ENCODE peak calls at places on chromosomes 7 and 10, in ten cellular contexts. One of them, this sample, is unnamed.

GRCh38 chr7:88092676-88092999 is 127.2 kb downstream of the SRI start:
- DNase-seq in lower lobe of right lung: no peak
- DNase-seq in HFF-Myc: no peak
- DNase-seq in GM23248: no peak
- DNase-seq in CD4-positive, CD25-positive, alpha-beta regulatory T cell: no peak
- DNase-seq in thoracic aorta: no peak
- DNase-seq in endodermal cell: no peak
- DNase-seq in body of pancreas: no peak
- DNase-seq in fibroblast of lung: no peak
- DNase-seq in AG04449: no peak
- DNase-seq in this sample: no peak

GRCh38 chr10:17031656-17032630 is 97.7 kb downstream of the CUBN start:
- DNase-seq in HFF-Myc: no peak
- DNase-seq in endodermal cell: peak; percentile 34
- DNase-seq in lower lobe of right lung: no peak
- DNase-seq in thoracic aorta: no peak
- DNase-seq in fibroblast of lung: no peak
- DNase-seq in GM23248: no peak
- DNase-seq in AG04449: no peak
- DNase-seq in CD4-positive, CD25-positive, alpha-beta regulatory T cell: no peak
- DNase-seq in body of pancreas: no peak
- DNase-seq in this sample: no peak

GRCh38 chr7:123864966-123865365 is 20.0 kb downstream of the HYAL4 start:
- DNase-seq in HFF-Myc: no peak
- DNase-seq in endodermal cell: no peak
- DNase-seq in body of pancreas: no peak
- DNase-seq in GM23248: no peak
- DNase-seq in lower lobe of right lung: no peak
- DNase-seq in thoracic aorta: no peak
- DNase-seq in AG04449: no peak
- DNase-seq in CD4-positive, CD25-positive, alpha-beta regulatory T cell: no peak
- DNase-seq in fibroblast of lung: no peak
- DNase-seq in this sample: no peak

GRCh38 chr10:1253476-1254353 is 197.5 kb downstream of the WDR37 start:
- DNase-seq in HFF-Myc: no peak
- DNase-seq in thoracic aorta: no peak
- DNase-seq in fibroblast of lung: no peak
- DNase-seq in GM23248: no peak
- DNase-seq in AG04449: no peak
- DNase-seq in body of pancreas: no peak
- DNase-seq in endodermal cell: peak; percentile 26
- DNase-seq in lower lobe of right lung: no peak
- DNase-seq in CD4-positive, CD25-positive, alpha-beta regulatory T cell: no peak
- DNase-seq in this sample: no peak

GRCh38 chr7:99707096-99707495 is 27.3 kb upstream of the CYP3A5 start:
- DNase-seq in AG04449: no peak
- DNase-seq in thoracic aorta: no peak
- DNase-seq in body of pancreas: no peak
- DNase-seq in GM23248: peak; percentile 38
- DNase-seq in CD4-positive, CD25-positive, alpha-beta regulatory T cell: no peak
- DNase-seq in lower lobe of right lung: no peak
- DNase-seq in endodermal cell: no peak
- DNase-seq in fibroblast of lung: peak; percentile 34
- DNase-seq in HFF-Myc: no peak
- DNase-seq in this sample: no peak

GRCh38 chr7:40654171-40654570 is 519.4 kb downstream of the SUGCT start:
- DNase-seq in lower lobe of right lung: no peak
- DNase-seq in body of pancreas: no peak
- DNase-seq in thoracic aorta: no peak
- DNase-seq in AG04449: no peak
- DNase-seq in endodermal cell: no peak
- DNase-seq in HFF-Myc: no peak
- DNase-seq in CD4-positive, CD25-positive, alpha-beta regulatory T cell: no peak
- DNase-seq in fibroblast of lung: no peak
- DNase-seq in GM23248: no peak
- DNase-seq in this sample: no peak

GRCh38 chr10:62036186-62037081 is 134.9 kb downstream of the ARID5B start:
- DNase-seq in thoracic aorta: no peak
- DNase-seq in HFF-Myc: no peak
- DNase-seq in fibroblast of lung: no peak
- DNase-seq in lower lobe of right lung: no peak
- DNase-seq in AG04449: no peak
- DNase-seq in endodermal cell: peak; percentile 72
- DNase-seq in body of pancreas: peak; percentile 31
- DNase-seq in GM23248: no peak
- DNase-seq in CD4-positive, CD25-positive, alpha-beta regulatory T cell: no peak
- DNase-seq in this sample: no peak

GRCh38 chr10:5958077-5958476 is 19.3 kb downstream of the IL15RA start:
- DNase-seq in fibroblast of lung: peak; percentile 90
- DNase-seq in endodermal cell: peak; percentile 28
- DNase-seq in AG04449: peak; percentile 37
- DNase-seq in CD4-positive, CD25-positive, alpha-beta regulatory T cell: no peak
- DNase-seq in thoracic aorta: no peak
- DNase-seq in lower lobe of right lung: no peak
- DNase-seq in GM23248: peak; percentile 32
- DNase-seq in body of pancreas: no peak
- DNase-seq in HFF-Myc: peak; percentile 63
- DNase-seq in this sample: no peak

GRCh38 chr7:12403287-12404181 is at the start of gene VWDE:
- DNase-seq in lower lobe of right lung: peak; percentile 68
- DNase-seq in endodermal cell: peak; percentile 94
- DNase-seq in CD4-positive, CD25-positive, alpha-beta regulatory T cell: peak; percentile 38
- DNase-seq in HFF-Myc: no peak
- DNase-seq in body of pancreas: peak; percentile 52
- DNase-seq in GM23248: peak; percentile 23
- DNase-seq in thoracic aorta: no peak
- DNase-seq in AG04449: no peak
- DNase-seq in fibroblast of lung: peak; percentile 37
- DNase-seq in this sample: no peak

GRCh38 chr10:116663342-116663741 is 42.6 kb downstream of the PNLIPRP2 start:
- DNase-seq in thoracic aorta: no peak
- DNase-seq in AG04449: no peak
- DNase-seq in CD4-positive, CD25-positive, alpha-beta regulatory T cell: no peak
- DNase-seq in GM23248: no peak
- DNase-seq in endodermal cell: no peak
- DNase-seq in HFF-Myc: no peak
- DNase-seq in body of pancreas: peak; percentile 50
- DNase-seq in lower lobe of right lung: no peak
- DNase-seq in fibroblast of lung: no peak
- DNase-seq in this sample: no peak

GRCh38 chr7:939843-940242 is 14.6 kb downstream of the ADAP1 start:
- DNase-seq in GM23248: no peak
- DNase-seq in fibroblast of lung: no peak
- DNase-seq in endodermal cell: no peak
- DNase-seq in HFF-Myc: no peak
- DNase-seq in CD4-positive, CD25-positive, alpha-beta regulatory T cell: no peak
- DNase-seq in body of pancreas: peak; percentile 3
- DNase-seq in lower lobe of right lung: no peak
- DNase-seq in thoracic aorta: no peak
- DNase-seq in AG04449: no peak
- DNase-seq in this sample: no peak

GRCh38 chr10:131885391-131886165 is 15.2 kb upstream of the PPP2R2D start:
- DNase-seq in fibroblast of lung: peak; percentile 50
- DNase-seq in AG04449: no peak
- DNase-seq in endodermal cell: peak; percentile 95
- DNase-seq in lower lobe of right lung: peak; percentile 82
- DNase-seq in GM23248: peak; percentile 72
- DNase-seq in thoracic aorta: peak; percentile 23
- DNase-seq in CD4-positive, CD25-positive, alpha-beta regulatory T cell: peak; percentile 63
- DNase-seq in HFF-Myc: no peak
- DNase-seq in body of pancreas: peak; percentile 86
- DNase-seq in this sample: no peak

GRCh38 chr7:25891591-25891990 is 260.4 kb upstream of the NFE2L3 start:
- DNase-seq in thoracic aorta: no peak
- DNase-seq in CD4-positive, CD25-positive, alpha-beta regulatory T cell: no peak
- DNase-seq in GM23248: no peak
- DNase-seq in lower lobe of right lung: no peak
- DNase-seq in fibroblast of lung: no peak
- DNase-seq in endodermal cell: no peak
- DNase-seq in body of pancreas: no peak
- DNase-seq in HFF-Myc: no peak
- DNase-seq in AG04449: no peak
- DNase-seq in this sample: no peak

GRCh38 chr7:25895792-25896171 is 256.2 kb upstream of the NFE2L3 start:
- DNase-seq in fibroblast of lung: no peak
- DNase-seq in AG04449: no peak
- DNase-seq in CD4-positive, CD25-positive, alpha-beta regulatory T cell: no peak
- DNase-seq in HFF-Myc: no peak
- DNase-seq in thoracic aorta: no peak
- DNase-seq in lower lobe of right lung: no peak
- DNase-seq in GM23248: no peak
- DNase-seq in endodermal cell: peak; percentile 68
- DNase-seq in body of pancreas: no peak
- DNase-seq in this sample: no peak

GRCh38 chr7:25894002-25894901 is 257.7 kb upstream of the NFE2L3 start:
- DNase-seq in body of pancreas: peak; percentile 72
- DNase-seq in fibroblast of lung: no peak
- DNase-seq in thoracic aorta: no peak
- DNase-seq in CD4-positive, CD25-positive, alpha-beta regulatory T cell: no peak
- DNase-seq in lower lobe of right lung: peak; percentile 49
- DNase-seq in endodermal cell: peak; percentile 84
- DNase-seq in GM23248: peak; percentile 11
- DNase-seq in HFF-Myc: no peak
- DNase-seq in AG04449: no peak
- DNase-seq in this sample: no peak

GRCh38 chr7:25894902-25895791 is 256.9 kb upstream of the NFE2L3 start:
- DNase-seq in CD4-positive, CD25-positive, alpha-beta regulatory T cell: peak; percentile 48
- DNase-seq in AG04449: no peak
- DNase-seq in fibroblast of lung: peak; percentile 11
- DNase-seq in body of pancreas: peak; percentile 72
- DNase-seq in thoracic aorta: no peak
- DNase-seq in GM23248: peak; percentile 57
- DNase-seq in lower lobe of right lung: peak; percentile 81
- DNase-seq in endodermal cell: peak; percentile 89
- DNase-seq in HFF-Myc: peak; percentile 1
- DNase-seq in this sample: no peak

GRCh38 chr7:25893436-25893835 is 258.6 kb upstream of the NFE2L3 start:
- DNase-seq in body of pancreas: no peak
- DNase-seq in endodermal cell: no peak
- DNase-seq in fibroblast of lung: no peak
- DNase-seq in CD4-positive, CD25-positive, alpha-beta regulatory T cell: no peak
- DNase-seq in GM23248: peak; percentile 4
- DNase-seq in AG04449: no peak
- DNase-seq in thoracic aorta: no peak
- DNase-seq in lower lobe of right lung: no peak
- DNase-seq in HFF-Myc: no peak
- DNase-seq in this sample: no peak
- H3K4me3 ChIP-seq in body of pancreas: no peak overlapping the region
- H3K4me3 ChIP-seq in endodermal cell: no peak overlapping the region
- H3K4me3 ChIP-seq in fibroblast of lung: peak overlapping the region; percentile 54
- H3K4me3 ChIP-seq in CD4-positive, CD25-positive, alpha-beta regulatory T cell: peak overlapping the region; percentile 99
- H3K4me3 ChIP-seq in GM23248: peak overlapping the region; percentile 79
- H3K4me3 ChIP-seq in AG04449: no peak overlapping the region
- H3K4me3 ChIP-seq in thoracic aorta: peak overlapping the region; percentile 64
- H3K4me3 ChIP-seq in lower lobe of right lung: peak overlapping the region; percentile 49
- H3K4me3 ChIP-seq in HFF-Myc: peak overlapping the region; percentile 23
- H3K4me3 ChIP-seq in this sample: peak overlapping the region; percentile 72

GRCh38 chr10:99845837-99846382 is 63.5 kb downstream of the ABCC2 start:
- DNase-seq in endodermal cell: peak; percentile 90
- DNase-seq in fibroblast of lung: peak; percentile 96
- DNase-seq in GM23248: peak; percentile 94
- DNase-seq in HFF-Myc: peak; percentile 88
- DNase-seq in body of pancreas: peak; percentile 85
- DNase-seq in AG04449: peak; percentile 83
- DNase-seq in CD4-positive, CD25-positive, alpha-beta regulatory T cell: peak; percentile 50
- DNase-seq in lower lobe of right lung: peak; percentile 60
- DNase-seq in thoracic aorta: peak; percentile 21
- DNase-seq in this sample: peak; percentile 65
- H3K4me3 ChIP-seq in endodermal cell: peak overlapping the region; percentile 46
- H3K4me3 ChIP-seq in fibroblast of lung: peak overlapping the region; percentile 29
- H3K4me3 ChIP-seq in GM23248: peak overlapping the region; percentile 61
- H3K4me3 ChIP-seq in HFF-Myc: no peak overlapping the region
- H3K4me3 ChIP-seq in body of pancreas: no peak overlapping the region
- H3K4me3 ChIP-seq in AG04449: no peak overlapping the region
- H3K4me3 ChIP-seq in CD4-positive, CD25-positive, alpha-beta regulatory T cell: peak overlapping the region; percentile 49
- H3K4me3 ChIP-seq in lower lobe of right lung: peak overlapping the region; percentile 44
- H3K4me3 ChIP-seq in thoracic aorta: peak overlapping the region; percentile 66
- H3K4me3 ChIP-seq in this sample: peak overlapping the region; percentile 22

GRCh38 chr10:20004087-20004523 is 187.9 kb downstream of the PLXDC2 start:
- DNase-seq in GM23248: peak; percentile 19
- DNase-seq in body of pancreas: peak; percentile 25
- DNase-seq in lower lobe of right lung: peak; percentile 72
- DNase-seq in thoracic aorta: peak; percentile 27
- DNase-seq in CD4-positive, CD25-positive, alpha-beta regulatory T cell: no peak
- DNase-seq in endodermal cell: no peak
- DNase-seq in HFF-Myc: no peak
- DNase-seq in fibroblast of lung: peak; percentile 65
- DNase-seq in AG04449: no peak
- DNase-seq in this sample: no peak
- H3K4me3 ChIP-seq in GM23248: no peak overlapping the region
- H3K4me3 ChIP-seq in body of pancreas: no peak overlapping the region
- H3K4me3 ChIP-seq in lower lobe of right lung: no peak overlapping the region
- H3K4me3 ChIP-seq in thoracic aorta: peak overlapping the region; percentile 32
- H3K4me3 ChIP-seq in CD4-positive, CD25-positive, alpha-beta regulatory T cell: no peak overlapping the region
- H3K4me3 ChIP-seq in endodermal cell: no peak overlapping the region
- H3K4me3 ChIP-seq in HFF-Myc: no peak overlapping the region
- H3K4me3 ChIP-seq in fibroblast of lung: no peak overlapping the region
- H3K4me3 ChIP-seq in AG04449: no peak overlapping the region
- H3K4me3 ChIP-seq in this sample: no peak overlapping the region

DNA sequence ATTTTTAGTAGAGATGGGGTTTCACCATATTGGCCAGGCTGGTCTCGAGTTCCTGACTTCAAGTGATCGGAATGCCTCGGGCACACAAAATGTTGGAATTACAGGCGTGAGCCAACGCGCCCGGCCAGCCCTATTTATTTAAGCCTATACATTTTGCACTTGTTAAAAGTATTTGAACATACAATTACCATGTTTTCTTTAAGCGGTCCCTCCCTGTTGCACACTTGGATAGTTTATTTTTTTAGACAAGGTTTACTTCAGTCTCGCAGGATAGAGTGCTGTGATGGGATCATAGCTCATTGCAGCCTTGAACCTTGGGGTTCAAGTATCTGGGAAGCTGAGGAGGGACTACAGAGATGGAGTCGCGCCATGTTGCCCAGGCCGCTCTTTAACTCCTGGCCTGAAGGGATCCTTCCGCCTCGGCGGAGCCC is 35.7 kb upstream of the SRRM3 start:
- DNase-seq in body of pancreas: no peak
- DNase-seq in GM23248: no peak
- DNase-seq in CD4-positive, CD25-positive, alpha-beta regulatory T cell: no peak
- DNase-seq in thoracic aorta: no peak
- DNase-seq in AG04449: no peak
- DNase-seq in lower lobe of right lung: no peak
- DNase-seq in endodermal cell: no peak
- DNase-seq in fibroblast of lung: no peak
- DNase-seq in HFF-Myc: no peak
- DNase-seq in this sample: no peak
- H3K4me3 ChIP-seq in body of pancreas: no peak overlapping the region
- H3K4me3 ChIP-seq in GM23248: peak overlapping the region; percentile 67
- H3K4me3 ChIP-seq in CD4-positive, CD25-positive, alpha-beta regulatory T cell: peak overlapping the region; percentile 47
- H3K4me3 ChIP-seq in thoracic aorta: peak overlapping the region; percentile 72
- H3K4me3 ChIP-seq in AG04449: peak overlapping the region; percentile 78
- H3K4me3 ChIP-seq in lower lobe of right lung: peak overlapping the region; percentile 73
- H3K4me3 ChIP-seq in endodermal cell: peak overlapping the region; percentile 84
- H3K4me3 ChIP-seq in fibroblast of lung: peak overlapping the region; percentile 70
- H3K4me3 ChIP-seq in HFF-Myc: peak overlapping the region; percentile 59
- H3K4me3 ChIP-seq in this sample: peak overlapping the region; percentile 90

DNA sequence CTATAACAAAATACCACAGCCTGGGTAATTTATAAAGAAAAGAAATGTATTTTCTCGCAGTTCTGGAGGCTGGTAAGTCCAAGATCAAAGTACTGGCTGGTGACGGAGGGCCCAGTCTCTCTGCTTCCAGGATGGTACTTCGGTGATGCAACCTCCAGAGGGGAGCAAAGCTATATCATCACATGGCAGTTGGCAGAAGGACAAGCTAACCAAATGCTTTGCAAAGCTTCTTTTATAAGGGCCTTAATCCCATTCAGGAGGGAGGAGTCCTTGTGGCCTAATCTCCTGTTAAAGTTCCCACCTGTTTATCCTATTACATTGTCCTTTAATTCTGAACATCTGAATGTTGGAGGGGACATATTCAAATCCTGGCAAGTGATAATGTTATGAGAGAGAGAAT is 134.1 kb upstream of the SP4 start:
- DNase-seq in endodermal cell: no peak
- DNase-seq in AG04449: no peak
- DNase-seq in body of pancreas: no peak
- DNase-seq in HFF-Myc: no peak
- DNase-seq in lower lobe of right lung: no peak
- DNase-seq in thoracic aorta: no peak
- DNase-seq in fibroblast of lung: no peak
- DNase-seq in GM23248: no peak
- DNase-seq in CD4-positive, CD25-positive, alpha-beta regulatory T cell: no peak
- DNase-seq in this sample: no peak
- H3K4me3 ChIP-seq in endodermal cell: no peak overlapping the region
- H3K4me3 ChIP-seq in AG04449: no peak overlapping the region
- H3K4me3 ChIP-seq in body of pancreas: no peak overlapping the region
- H3K4me3 ChIP-seq in HFF-Myc: no peak overlapping the region
- H3K4me3 ChIP-seq in lower lobe of right lung: no peak overlapping the region
- H3K4me3 ChIP-seq in thoracic aorta: no peak overlapping the region
- H3K4me3 ChIP-seq in fibroblast of lung: no peak overlapping the region
- H3K4me3 ChIP-seq in GM23248: no peak overlapping the region
- H3K4me3 ChIP-seq in CD4-positive, CD25-positive, alpha-beta regulatory T cell: no peak overlapping the region
- H3K4me3 ChIP-seq in this sample: no peak overlapping the region